ENCODE peak calls at places on chromosomes 3 and 15, in eight cellular contexts. T, D, V, X, A, U, J and Q are unnamed samples.

GRCh38 chr3:100316656-100317069 is 17.9 kb upstream of the NIT2 start:
- DNase-seq in J (peak), V (no peak), U (no peak), X (no peak), D (peak), A (peak), T (peak), Q (peak)

GRCh38 chr15:91407237-91407889 is 307.3 kb downstream of the SV2B start:
- DNase-seq in J (no peak), V (no peak), A (peak), X (peak), U (no peak), T (peak), D (no peak), Q (peak)

GRCh38 chr3:132231633-132232032 is 85.6 kb upstream of the ACP3 start:
- DNase-seq in V (no peak), X (no peak), A (peak), U (no peak), D (no peak), T (peak), J (no peak), Q (no peak)

GRCh38 chr15:79180318-79180717 is 89.7 kb upstream of the RASGRF1 start:
- DNase-seq in D (no peak), U (no peak), J (no peak), T (no peak), V (no peak), A (no peak), X (no peak), Q (no peak)

GRCh38 chr3:134375542-134376384 is 1.5 kb upstream of the AMOTL2 start:
- DNase-seq in J (no peak), D (no peak), X (no peak), U (no peak), A (no peak), T (no peak), V (no peak), Q (no peak)

GRCh38 chr15:55402707-55403106 is 5.5 kb downstream of the CCPG1 start:
- DNase-seq in D (no peak), J (no peak), U (no peak), V (no peak), X (no peak), A (peak), T (no peak), Q (no peak)

GRCh38 chr15:78492841-78493240 is 14.5 kb upstream of the HYKK start:
- DNase-seq in A (peak), U (no peak), J (no peak), V (no peak), X (no peak), D (no peak), T (peak), Q (no peak)

GRCh38 chr3:111837112-111837511 is 22.0 kb upstream of the PHLDB2 start:
- DNase-seq in X (no peak), A (peak), D (no peak), U (no peak), V (no peak), J (no peak), T (no peak), Q (no peak)

GRCh38 chr3:18378218-18378617 is 46.9 kb downstream of the SATB1 start:
- DNase-seq in D (no peak), T (no peak), V (no peak), X (no peak), U (no peak), A (no peak), J (no peak), Q (no peak)

GRCh38 chr15:52163321-52164190 is 27.6 kb downstream of the GNB5 start:
- DNase-seq in A (no peak), T (no peak), U (no peak), J (no peak), V (no peak), X (no peak), D (no peak), Q (no peak)

DNA sequence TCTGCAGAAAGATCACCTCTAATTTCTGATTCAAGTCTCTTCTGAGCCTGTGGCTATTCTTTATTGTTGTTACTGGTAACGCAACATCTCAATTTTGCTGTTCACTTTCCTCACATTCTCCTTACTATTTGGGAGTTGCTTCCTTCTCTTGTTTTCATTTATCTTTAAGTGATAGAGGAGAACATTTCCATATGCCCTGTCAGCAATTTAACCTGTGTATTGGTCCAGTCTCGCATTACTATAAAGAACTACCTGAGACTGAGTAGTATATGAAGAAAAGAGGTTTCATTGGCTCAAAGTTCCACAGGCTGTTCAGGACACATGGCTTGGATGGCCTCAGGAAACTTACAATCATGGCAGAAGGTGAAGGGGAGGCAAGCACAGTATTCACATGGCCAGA is 1025.1 kb downstream of the OTOL1 start:
- DNase-seq in D (no peak), A (no peak), J (no peak), V (no peak), T (no peak), X (no peak), U (no peak), Q (no peak)
- H3K4me3 ChIP-seq in D (no peak), A (no peak), J (no peak), V (no peak), T (no peak), X (no peak), U (no peak), Q (no peak)

DNA sequence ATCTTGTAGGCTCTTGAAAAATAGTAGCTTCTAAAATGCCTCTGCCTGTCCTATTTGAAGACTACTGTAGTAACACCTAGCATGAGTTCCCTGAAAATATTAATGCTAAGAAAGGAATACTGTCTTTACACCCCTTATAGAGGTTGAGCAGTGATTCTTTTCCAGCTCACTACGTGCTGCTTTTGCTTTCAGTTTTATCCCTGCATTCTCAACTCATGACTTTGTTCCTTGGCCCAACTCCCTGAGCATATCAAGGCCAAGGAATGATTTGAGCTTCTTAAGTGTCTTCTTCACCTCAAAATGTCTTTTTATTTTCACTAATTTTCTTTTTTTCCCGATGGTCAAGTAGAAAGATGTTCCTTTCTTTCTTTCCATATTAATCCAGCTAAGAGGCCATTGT is 16.5 kb upstream of the P2RY13 start:
- DNase-seq in X (no peak), A (peak), V (no peak), J (no peak), D (no peak), T (peak), U (no peak), Q (no peak)
- H3K4me3 ChIP-seq in X (no peak), A (no peak), V (no peak), J (no peak), D (no peak), T (peak), U (peak), Q (no peak)

GRCh38 chr3:105730973-105731372 is 137.8 kb downstream of the CBLB start:
- DNase-seq in A (peak), T (peak), J (no peak), X (no peak), D (peak), V (no peak), U (no peak), Q (no peak)

GRCh38 chr3:105728913-105729312 is 139.9 kb downstream of the CBLB start:
- DNase-seq in A (peak), J (no peak), D (no peak), T (no peak), U (no peak), X (no peak), V (no peak), Q (no peak)

GRCh38 chr3:105731686-105732085 is 137.1 kb downstream of the CBLB start:
- DNase-seq in U (no peak), A (no peak), V (no peak), J (no peak), X (no peak), D (no peak), T (peak), Q (no peak)

GRCh38 chr3:105729662-105730061 is 139.2 kb downstream of the CBLB start:
- DNase-seq in A (peak), J (no peak), U (no peak), T (peak), X (no peak), D (no peak), V (no peak), Q (no peak)
- H3K4me3 ChIP-seq in A (no peak), J (no peak), U (peak), T (no peak), X (no peak), D (no peak), V (no peak), Q (no peak)

GRCh38 chr3:115363071-115363470 is 216.0 kb upstream of the ZBTB20 start:
- DNase-seq in T (peak), J (no peak), D (no peak), X (peak), V (no peak), A (no peak), U (no peak), Q (no peak)

GRCh38 chr3:115357456-115357855 is 210.4 kb upstream of the ZBTB20 start:
- DNase-seq in A (no peak), T (no peak), V (no peak), J (no peak), X (no peak), D (no peak), U (no peak), Q (no peak)

GRCh38 chr3:115354010-115354409 is 206.9 kb upstream of the ZBTB20 start:
- DNase-seq in U (no peak), A (no peak), X (no peak), J (no peak), D (no peak), V (no peak), T (no peak), Q (no peak)

GRCh38 chr3:115359507-115359906 is 212.4 kb upstream of the ZBTB20 start:
- DNase-seq in J (no peak), U (no peak), A (peak), V (no peak), T (no peak), X (no peak), D (peak), Q (peak)
- H3K4me3 ChIP-seq in J (no peak), U (peak), A (peak), V (no peak), T (no peak), X (no peak), D (no peak), Q (no peak)

GRCh38 chr3:84601303-84601702 is 357.5 kb upstream of the CADM2 start:
- DNase-seq in V (no peak), U (no peak), T (no peak), X (no peak), A (no peak), D (no peak), J (no peak), Q (no peak)
- H3K4me3 ChIP-seq in V (no peak), U (no peak), T (no peak), X (no peak), A (no peak), D (no peak), J (no peak), Q (no peak)